ENCODE peak calls at places on chromosome 20, in eight cellular contexts. S is testis; E is HCT116; G is stomach; O is effector memory CD4-positive, alpha-beta T cell; D is fibroblast of lung; Y is mesendoderm; P is BJ. Q is an unnamed sample.

GRCh38 chr20:43975096-43975768 is 60.6 kb downstream of the TOX2 start:
- DNase-seq in S (no peak), E (peak; percentile 86), G (no peak), O (no peak), D (peak; percentile 88), Y (peak; percentile 25), P (peak; percentile 56), Q (peak; percentile 77)

GRCh38 chr20:5039255-5039657 is 37.9 kb upstream of the SLC23A2 start:
- DNase-seq in S (no peak), E (no peak), G (no peak), O (no peak), D (no peak), Y (no peak), P (no peak), Q (no peak)

GRCh38 chr20:10185741-10186558 is 32.7 kb upstream of the SNAP25 start:
- DNase-seq in S (peak; percentile 79), E (no peak), G (peak; percentile 72), O (no peak), D (no peak), Y (no peak), P (no peak), Q (peak; percentile 5)

GRCh38 chr20:4234128-4234527 is 218.8 kb upstream of the RNF24 start:
- DNase-seq in S (peak; percentile 93), E (no peak), G (no peak), O (no peak), D (peak; percentile 94), Y (no peak), P (no peak), Q (peak; percentile 91)

GRCh38 chr20:56422131-56422823 is 10.2 kb downstream of the CASS4 start:
- DNase-seq in S (no peak), E (peak; percentile 38), G (no peak), O (no peak), D (peak; percentile 91), Y (no peak), P (no peak), Q (peak; percentile 34)

GRCh38 chr20:4326194-4327065 is 311.1 kb upstream of the RNF24 start:
- DNase-seq in S (no peak), E (peak; percentile 28), G (no peak), O (no peak), D (no peak), Y (no peak), P (no peak), Q (peak; percentile 12)

GRCh38 chr20:37943033-37943432 is 40.1 kb downstream of the VSTM2L start:
- DNase-seq in S (no peak), E (no peak), G (peak; percentile 17), O (no peak), D (no peak), Y (no peak), P (no peak), Q (no peak)

GRCh38 chr20:40710608-40711007 is 21.6 kb upstream of the MAFB start:
- DNase-seq in S (no peak), E (no peak), G (no peak), O (no peak), D (peak; percentile 4), Y (no peak), P (no peak), Q (no peak)

GRCh38 chr20:47318027-47318595 is 38.4 kb downstream of the ZMYND8 start:
- DNase-seq in S (no peak), E (no peak), G (no peak), O (no peak), D (peak; percentile 80), Y (peak; percentile 76), P (peak; percentile 34), Q (peak; percentile 51)

GRCh38 chr20:41654884-41655283 is 36.7 kb upstream of the CHD6 start:
- DNase-seq in S (no peak), E (no peak), G (peak; percentile 32), O (no peak), D (peak; percentile 7), Y (peak; percentile 58), P (no peak), Q (peak; percentile 4)

GRCh38 chr20:1491891-1492642 is 847 bp upstream of the SIRPB2 start:
- DNase-seq in S (no peak), E (no peak), G (no peak), O (no peak), D (no peak), Y (no peak), P (no peak), Q (no peak)

GRCh38 chr20:1491281-1491840 is at the start of gene SIRPB2:
- DNase-seq in S (peak; percentile 28), E (no peak), G (no peak), O (no peak), D (no peak), Y (no peak), P (no peak), Q (no peak)

GRCh38 chr20:1489328-1489727 is 1.9 kb downstream of the SIRPB2 start:
- DNase-seq in S (no peak), E (no peak), G (no peak), O (no peak), D (no peak), Y (no peak), P (no peak), Q (no peak)

GRCh38 chr20:1490643-1491042 is 577 bp downstream of the SIRPB2 start:
- DNase-seq in S (no peak), E (no peak), G (no peak), O (no peak), D (no peak), Y (no peak), P (no peak), Q (no peak)

GRCh38 chr20:1489764-1490436 is 1.3 kb downstream of the SIRPB2 start:
- DNase-seq in S (peak; percentile 29), E (peak; percentile 41), G (no peak), O (no peak), D (no peak), Y (no peak), P (no peak), Q (no peak)
- H3K4me3 ChIP-seq in S (no peak overlapping the region), E (peak overlapping the region; percentile 21), G (peak overlapping the region; percentile 9), O (no peak overlapping the region), D (no peak overlapping the region), Y (no peak overlapping the region), P (no peak overlapping the region), Q (no peak overlapping the region)

GRCh38 chr20:50513169-50514034 is 3.2 kb downstream of the PTPN1 start:
- DNase-seq in S (no peak), E (no peak), G (no peak), O (no peak), D (peak; percentile 85), Y (no peak), P (no peak), Q (peak; percentile 52)
- H3K4me3 ChIP-seq in S (no peak overlapping the region), E (no peak overlapping the region), G (no peak overlapping the region), O (no peak overlapping the region), D (peak overlapping the region; percentile 97), Y (no peak overlapping the region), P (no peak overlapping the region), Q (peak overlapping the region; percentile 97)

DNA sequence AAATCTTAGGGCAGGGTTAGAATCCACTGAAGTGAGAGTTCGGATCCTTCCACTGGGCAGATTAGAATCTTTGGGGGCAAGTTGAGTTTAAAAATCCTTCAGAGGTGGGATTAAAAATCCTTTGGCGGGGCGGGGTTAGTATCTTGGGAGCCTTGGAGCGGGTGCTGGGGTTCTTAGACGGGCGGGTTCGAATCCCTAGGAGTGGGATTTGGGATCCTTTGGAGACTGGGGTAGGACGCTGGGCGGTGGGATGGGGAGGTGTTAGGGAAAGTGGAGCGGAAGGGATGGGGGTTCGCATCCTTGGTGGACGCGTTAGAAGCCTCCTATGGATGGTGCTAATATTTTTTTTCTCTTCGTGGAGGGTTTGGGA is 337 bp upstream of the HCK start:
- DNase-seq in S (no peak), E (no peak), G (no peak), O (no peak), D (no peak), Y (no peak), P (no peak), Q (no peak)
- H3K4me3 ChIP-seq in S (no peak overlapping the region), E (no peak overlapping the region), G (peak overlapping the region; percentile 41), O (no peak overlapping the region), D (no peak overlapping the region), Y (no peak overlapping the region), P (no peak overlapping the region), Q (no peak overlapping the region)

GRCh38 chr20:32190608-32191415 is 16.7 kb downstream of the PLAGL2 start:
- DNase-seq in S (no peak), E (no peak), G (no peak), O (no peak), D (no peak), Y (peak; percentile 63), P (no peak), Q (no peak)

GRCh38 chr20:32189691-32190607 is 17.6 kb downstream of the PLAGL2 start:
- DNase-seq in S (peak; percentile 64), E (no peak), G (peak; percentile 57), O (no peak), D (peak; percentile 38), Y (peak; percentile 62), P (no peak), Q (no peak)

GRCh38 chr20:32191873-32192272 is 15.7 kb downstream of the PLAGL2 start:
- DNase-seq in S (no peak), E (no peak), G (no peak), O (no peak), D (peak; percentile 54), Y (no peak), P (no peak), Q (no peak)

GRCh38 chr20:32192698-32193097 is 14.8 kb downstream of the PLAGL2 start:
- DNase-seq in S (no peak), E (no peak), G (no peak), O (no peak), D (no peak), Y (no peak), P (no peak), Q (no peak)

DNA sequence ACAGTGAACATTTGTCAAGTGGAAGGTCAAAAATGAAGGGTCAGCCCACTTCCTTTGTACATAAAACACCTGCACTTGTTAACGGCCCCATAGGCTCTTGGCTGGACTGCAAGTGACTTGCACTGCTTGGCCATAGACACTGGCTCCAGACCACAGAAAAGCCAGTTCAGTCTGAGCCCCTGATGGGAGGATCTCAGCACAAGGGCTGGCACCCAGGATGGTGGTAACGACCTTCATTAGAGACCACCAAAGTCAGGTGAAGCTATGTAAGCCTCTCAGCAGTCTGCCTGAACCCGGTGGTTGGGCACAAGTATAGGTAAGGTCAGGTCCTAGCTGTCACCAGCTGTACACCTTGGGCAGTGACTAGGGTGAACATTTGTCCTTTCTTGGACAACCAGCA is 16.1 kb downstream of the PLAGL2 start:
- DNase-seq in S (no peak), E (no peak), G (no peak), O (no peak), D (no peak), Y (no peak), P (no peak), Q (no peak)
- H3K4me3 ChIP-seq in S (no peak overlapping the region), E (no peak overlapping the region), G (no peak overlapping the region), O (no peak overlapping the region), D (no peak overlapping the region), Y (no peak overlapping the region), P (no peak overlapping the region), Q (no peak overlapping the region)

GRCh38 chr20:31967830-31968249 is at the start of gene XKR7:
- DNase-seq in S (no peak), E (no peak), G (no peak), O (no peak), D (no peak), Y (peak; percentile 22), P (no peak), Q (no peak)
- H3K4me3 ChIP-seq in S (peak within 1 kb of the TSS; percentile 21), E (no peak within 1 kb of the TSS), G (peak within 1 kb of the TSS; percentile 25), O (no peak within 1 kb of the TSS), D (no peak within 1 kb of the TSS), Y (peak within 1 kb of the TSS; percentile 35), P (peak within 1 kb of the TSS; percentile 8), Q (peak within 1 kb of the TSS; percentile 22)

GRCh38 chr20:45470262-45470931 is 844 bp downstream of the WFDC2 start:
- DNase-seq in S (peak; percentile 62), E (no peak), G (peak; percentile 67), O (no peak), D (peak; percentile 5), Y (peak; percentile 58), P (no peak), Q (no peak)
- H3K4me3 ChIP-seq in S (peak overlapping the region; percentile 46), E (no peak overlapping the region), G (peak overlapping the region; percentile 46), O (peak overlapping the region; percentile 46), D (peak overlapping the region; percentile 43), Y (peak overlapping the region; percentile 69), P (peak overlapping the region; percentile 20), Q (peak overlapping the region; percentile 46)